ENCODE peak calls at places on chromosomes 3 and 15, in five cellular contexts. One of them, this sample, is unnamed.

GRCh38 chr15:87949214-87949933 is 307.2 kb downstream of the NTRK3 start:
- DNase-seq in GM20000: no peak
- DNase-seq in dorsolateral prefrontal cortex: no peak
- DNase-seq in B cell: no peak
- DNase-seq in fibroblast of the aortic adventitia: no peak
- DNase-seq in this sample: no peak

GRCh38 chr3:108099679-108100428 is 9.0 kb upstream of the CD47 start:
- DNase-seq in GM20000: no peak
- DNase-seq in dorsolateral prefrontal cortex: no peak
- DNase-seq in B cell: no peak
- DNase-seq in fibroblast of the aortic adventitia: no peak
- DNase-seq in this sample: no peak

GRCh38 chr3:5038243-5038642 is 59.0 kb downstream of the BHLHE40 start:
- DNase-seq in GM20000: no peak
- DNase-seq in dorsolateral prefrontal cortex: no peak
- DNase-seq in B cell: no peak
- DNase-seq in fibroblast of the aortic adventitia: no peak
- DNase-seq in this sample: no peak

GRCh38 chr3:33331414-33331813 is 54.2 kb downstream of the FBXL2 start:
- DNase-seq in GM20000: no peak
- DNase-seq in dorsolateral prefrontal cortex: no peak
- DNase-seq in B cell: no peak
- DNase-seq in fibroblast of the aortic adventitia: peak
- DNase-seq in this sample: no peak

GRCh38 chr15:98548172-98548971 is 100.0 kb upstream of the IGF1R start:
- DNase-seq in GM20000: no peak
- DNase-seq in dorsolateral prefrontal cortex: peak
- DNase-seq in B cell: no peak
- DNase-seq in fibroblast of the aortic adventitia: peak
- DNase-seq in this sample: peak

GRCh38 chr3:87309601-87310000 is 33.2 kb upstream of the POU1F1 start:
- DNase-seq in GM20000: no peak
- DNase-seq in dorsolateral prefrontal cortex: no peak
- DNase-seq in B cell: no peak
- DNase-seq in fibroblast of the aortic adventitia: no peak
- DNase-seq in this sample: no peak

GRCh38 chr3:65669163-65669875 is 369.4 kb downstream of the MAGI1 start:
- DNase-seq in GM20000: no peak
- DNase-seq in dorsolateral prefrontal cortex: no peak
- DNase-seq in B cell: no peak
- DNase-seq in fibroblast of the aortic adventitia: peak
- DNase-seq in this sample: no peak

GRCh38 chr3:52471371-52472238 is 16.2 kb downstream of the NISCH start:
- DNase-seq in GM20000: peak
- DNase-seq in dorsolateral prefrontal cortex: no peak
- DNase-seq in B cell: no peak
- DNase-seq in fibroblast of the aortic adventitia: peak
- DNase-seq in this sample: peak

GRCh38 chr15:48416301-48416700 is 85.1 kb downstream of the DUT start:
- DNase-seq in GM20000: peak
- DNase-seq in dorsolateral prefrontal cortex: no peak
- DNase-seq in B cell: no peak
- DNase-seq in fibroblast of the aortic adventitia: peak
- DNase-seq in this sample: no peak

GRCh38 chr3:125148016-125148812 is 64.3 kb downstream of the SLC12A8 start:
- DNase-seq in GM20000: no peak
- DNase-seq in dorsolateral prefrontal cortex: no peak
- DNase-seq in B cell: no peak
- DNase-seq in fibroblast of the aortic adventitia: peak
- DNase-seq in this sample: no peak

GRCh38 chr15:99424131-99424571 is 141.6 kb upstream of the MEF2A start:
- DNase-seq in GM20000: no peak
- DNase-seq in dorsolateral prefrontal cortex: no peak
- DNase-seq in B cell: no peak
- DNase-seq in fibroblast of the aortic adventitia: no peak
- DNase-seq in this sample: no peak

GRCh38 chr15:44426975-44427755 is at the start of gene CTDSPL2:
- DNase-seq in GM20000: peak
- DNase-seq in dorsolateral prefrontal cortex: peak
- DNase-seq in B cell: peak
- DNase-seq in fibroblast of the aortic adventitia: peak
- DNase-seq in this sample: peak

GRCh38 chr15:44427756-44428724 is 611 bp downstream of the CTDSPL2 start:
- DNase-seq in GM20000: no peak
- DNase-seq in dorsolateral prefrontal cortex: no peak
- DNase-seq in B cell: no peak
- DNase-seq in fibroblast of the aortic adventitia: peak
- DNase-seq in this sample: no peak
- TF ChIP-seq CTCF in GM20000: no peak
- TF ChIP-seq CTCF in dorsolateral prefrontal cortex: no peak
- TF ChIP-seq CTCF in B cell: no peak
- TF ChIP-seq CTCF in fibroblast of the aortic adventitia: peak
- TF ChIP-seq CTCF in this sample: peak

DNA sequence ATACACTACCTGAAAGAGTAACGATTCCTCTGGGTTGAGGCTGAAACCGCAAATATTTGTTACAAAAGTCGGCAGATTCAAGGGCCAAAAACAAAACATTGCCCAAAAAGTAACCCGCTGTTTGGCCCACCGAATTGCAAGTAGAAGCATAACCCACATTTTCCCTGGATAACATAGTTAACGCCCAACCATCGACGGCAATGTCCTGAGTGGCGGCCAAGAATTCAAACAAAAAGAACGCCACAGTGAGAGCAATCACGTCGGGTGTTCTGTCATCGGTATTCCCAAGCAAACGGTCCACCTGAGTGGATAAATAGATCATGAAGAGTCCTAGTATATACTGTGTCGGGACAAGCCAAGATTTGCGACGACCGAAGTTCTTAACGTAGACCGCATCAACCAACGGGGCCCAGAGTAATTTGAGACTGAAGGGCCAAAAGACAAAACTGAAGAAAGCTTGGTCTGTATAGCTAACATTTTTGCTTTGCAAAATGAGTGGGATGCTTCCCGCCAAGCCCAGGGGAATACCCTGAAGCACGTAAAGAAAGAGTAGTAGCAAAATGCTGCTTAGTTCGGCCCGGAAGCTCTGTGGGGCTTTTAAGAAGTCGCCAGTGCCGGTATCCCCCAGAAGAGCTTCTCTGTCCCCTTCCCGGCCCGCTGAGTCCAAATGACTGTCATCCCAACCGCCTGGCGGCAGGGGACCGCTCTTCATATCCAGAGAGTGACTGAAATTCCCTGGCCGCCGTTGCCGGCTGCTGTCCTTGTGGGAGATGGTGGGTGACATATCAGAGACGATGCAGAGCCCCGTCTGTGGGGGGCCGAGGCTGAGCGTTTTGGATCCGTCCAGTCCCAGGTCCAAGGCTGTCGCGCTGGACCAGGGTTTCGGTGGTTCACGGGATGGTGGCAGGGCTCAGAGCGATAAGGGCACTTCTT is 747 bp downstream of the SLC33A1 start:
- DNase-seq in GM20000: peak
- DNase-seq in dorsolateral prefrontal cortex: peak
- DNase-seq in B cell: peak
- DNase-seq in fibroblast of the aortic adventitia: peak
- DNase-seq in this sample: peak
- TF ChIP-seq CTCF in GM20000: no peak
- TF ChIP-seq CTCF in dorsolateral prefrontal cortex: no peak
- TF ChIP-seq CTCF in B cell: no peak
- TF ChIP-seq CTCF in fibroblast of the aortic adventitia: no peak
- TF ChIP-seq CTCF in this sample: peak

GRCh38 chr3:149251186-149251585 is 29.6 kb upstream of the CP start:
- DNase-seq in GM20000: no peak
- DNase-seq in dorsolateral prefrontal cortex: no peak
- DNase-seq in B cell: no peak
- DNase-seq in fibroblast of the aortic adventitia: no peak
- DNase-seq in this sample: no peak

GRCh38 chr3:149247025-149247710 is 25.5 kb upstream of the CP start:
- DNase-seq in GM20000: no peak
- DNase-seq in dorsolateral prefrontal cortex: no peak
- DNase-seq in B cell: no peak
- DNase-seq in fibroblast of the aortic adventitia: peak
- DNase-seq in this sample: no peak

GRCh38 chr3:149247929-149248691 is 26.5 kb upstream of the CP start:
- DNase-seq in GM20000: no peak
- DNase-seq in dorsolateral prefrontal cortex: no peak
- DNase-seq in B cell: no peak
- DNase-seq in fibroblast of the aortic adventitia: no peak
- DNase-seq in this sample: no peak

GRCh38 chr3:149243540-149243939 is 21.9 kb upstream of the CP start:
- DNase-seq in GM20000: no peak
- DNase-seq in dorsolateral prefrontal cortex: no peak
- DNase-seq in B cell: peak
- DNase-seq in fibroblast of the aortic adventitia: no peak
- DNase-seq in this sample: no peak

GRCh38 chr3:149245738-149246451 is 24.3 kb upstream of the CP start:
- DNase-seq in GM20000: peak
- DNase-seq in dorsolateral prefrontal cortex: no peak
- DNase-seq in B cell: no peak
- DNase-seq in fibroblast of the aortic adventitia: peak
- DNase-seq in this sample: no peak
- TF ChIP-seq CTCF in GM20000: no peak
- TF ChIP-seq CTCF in dorsolateral prefrontal cortex: no peak
- TF ChIP-seq CTCF in B cell: no peak
- TF ChIP-seq CTCF in fibroblast of the aortic adventitia: no peak
- TF ChIP-seq CTCF in this sample: no peak

GRCh38 chr15:86690566-86690965 is 610.9 kb downstream of the AGBL1 start:
- DNase-seq in GM20000: no peak
- DNase-seq in dorsolateral prefrontal cortex: no peak
- DNase-seq in B cell: no peak
- DNase-seq in fibroblast of the aortic adventitia: no peak
- DNase-seq in this sample: no peak

GRCh38 chr15:86685263-86685662 is 605.6 kb downstream of the AGBL1 start:
- DNase-seq in GM20000: no peak
- DNase-seq in dorsolateral prefrontal cortex: no peak
- DNase-seq in B cell: no peak
- DNase-seq in fibroblast of the aortic adventitia: no peak
- DNase-seq in this sample: no peak

GRCh38 chr15:86691091-86691490 is 611.4 kb downstream of the AGBL1 start:
- DNase-seq in GM20000: no peak
- DNase-seq in dorsolateral prefrontal cortex: no peak
- DNase-seq in B cell: no peak
- DNase-seq in fibroblast of the aortic adventitia: no peak
- DNase-seq in this sample: no peak
- TF ChIP-seq CTCF in GM20000: no peak
- TF ChIP-seq CTCF in dorsolateral prefrontal cortex: peak
- TF ChIP-seq CTCF in B cell: no peak
- TF ChIP-seq CTCF in fibroblast of the aortic adventitia: no peak
- TF ChIP-seq CTCF in this sample: peak

GRCh38 chr15:92056875-92057274 is 203.4 kb downstream of the SLCO3A1 start:
- DNase-seq in GM20000: no peak
- DNase-seq in dorsolateral prefrontal cortex: no peak
- DNase-seq in B cell: no peak
- DNase-seq in fibroblast of the aortic adventitia: no peak
- DNase-seq in this sample: no peak

GRCh38 chr15:92051726-92052125 is 198.2 kb downstream of the SLCO3A1 start:
- DNase-seq in GM20000: no peak
- DNase-seq in dorsolateral prefrontal cortex: no peak
- DNase-seq in B cell: no peak
- DNase-seq in fibroblast of the aortic adventitia: no peak
- DNase-seq in this sample: no peak

GRCh38 chr15:92050220-92050898 is 196.9 kb downstream of the SLCO3A1 start:
- DNase-seq in GM20000: no peak
- DNase-seq in dorsolateral prefrontal cortex: no peak
- DNase-seq in B cell: no peak
- DNase-seq in fibroblast of the aortic adventitia: no peak
- DNase-seq in this sample: no peak

GRCh38 chr15:92049290-92050008 is 195.9 kb downstream of the SLCO3A1 start:
- DNase-seq in GM20000: no peak
- DNase-seq in dorsolateral prefrontal cortex: no peak
- DNase-seq in B cell: no peak
- DNase-seq in fibroblast of the aortic adventitia: no peak
- DNase-seq in this sample: no peak

DNA sequence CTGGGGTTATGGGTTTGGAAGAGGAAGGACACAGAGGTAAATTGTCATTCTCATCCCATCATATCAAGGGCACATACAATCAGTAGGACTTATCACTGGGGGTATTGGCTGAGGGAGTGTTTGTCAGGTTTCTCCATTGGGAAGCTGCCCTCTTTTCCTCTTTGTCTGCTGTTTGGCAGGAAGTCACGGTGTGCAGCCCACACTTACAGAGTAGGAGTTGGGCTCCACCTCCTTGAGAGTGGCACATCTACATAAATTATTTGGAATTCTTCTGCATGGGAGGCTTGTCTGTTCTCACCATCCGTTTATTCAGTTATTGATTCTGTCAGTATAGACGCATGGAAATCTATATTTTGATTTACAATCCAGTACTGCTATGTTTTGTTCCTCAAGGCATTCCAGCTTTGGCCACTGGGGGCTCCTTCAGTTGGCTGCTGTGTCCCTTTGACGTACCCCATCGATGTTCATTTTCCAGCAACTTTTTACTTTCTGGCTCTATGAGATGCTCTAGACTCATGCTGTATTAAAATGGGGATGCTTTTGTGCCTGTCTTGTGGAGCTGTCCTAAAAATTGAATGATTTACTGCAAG is 200.3 kb downstream of the SLCO3A1 start:
- DNase-seq in GM20000: no peak
- DNase-seq in dorsolateral prefrontal cortex: no peak
- DNase-seq in B cell: no peak
- DNase-seq in fibroblast of the aortic adventitia: no peak
- DNase-seq in this sample: no peak
- TF ChIP-seq CTCF in GM20000: no peak
- TF ChIP-seq CTCF in dorsolateral prefrontal cortex: no peak
- TF ChIP-seq CTCF in B cell: no peak
- TF ChIP-seq CTCF in fibroblast of the aortic adventitia: peak
- TF ChIP-seq CTCF in this sample: peak

DNA sequence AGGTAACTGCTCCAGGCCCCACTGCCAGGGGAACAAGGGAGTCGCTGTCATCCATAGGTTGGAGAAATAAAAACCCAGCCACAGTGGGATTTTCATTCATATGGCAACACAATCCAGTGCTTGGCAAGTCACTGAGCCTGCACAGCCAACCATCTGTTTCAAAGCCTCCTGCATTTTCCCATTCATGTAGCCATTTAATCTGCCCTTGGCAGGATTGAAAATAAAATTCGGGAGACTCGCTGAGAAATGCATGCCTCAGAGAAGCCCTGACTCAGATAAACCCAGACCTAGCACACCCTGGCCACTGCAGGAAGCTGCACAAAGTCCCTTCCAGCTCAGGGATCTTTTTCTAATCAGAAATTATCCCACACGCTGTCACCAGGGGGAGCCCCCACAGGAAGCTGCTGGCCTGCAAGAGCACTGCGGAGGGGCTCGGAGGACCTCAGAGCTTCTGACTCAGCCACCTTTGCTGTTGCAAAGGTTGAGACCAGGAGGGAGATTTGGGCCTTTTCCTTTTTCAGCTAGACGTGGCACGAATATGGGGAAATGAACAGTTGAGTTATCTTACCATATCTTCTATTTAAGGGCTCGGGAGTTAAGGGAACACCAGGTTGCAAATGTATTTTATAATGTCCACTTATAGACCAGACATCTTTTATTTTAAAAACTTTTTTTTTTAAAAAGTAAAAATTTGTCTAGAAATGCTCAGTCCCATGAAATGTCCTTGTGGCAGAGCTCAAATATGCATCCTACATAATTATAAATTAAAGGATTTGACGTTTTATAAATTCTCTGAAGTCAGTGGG is 103.4 kb upstream of the VEPH1 start:
- DNase-seq in GM20000: peak
- DNase-seq in dorsolateral prefrontal cortex: no peak
- DNase-seq in B cell: peak
- DNase-seq in fibroblast of the aortic adventitia: peak
- DNase-seq in this sample: peak
- TF ChIP-seq CTCF in GM20000: peak
- TF ChIP-seq CTCF in dorsolateral prefrontal cortex: peak
- TF ChIP-seq CTCF in B cell: peak
- TF ChIP-seq CTCF in fibroblast of the aortic adventitia: peak
- TF ChIP-seq CTCF in this sample: peak

GRCh38 chr3:189921770-189922169 is 198.9 kb downstream of the P3H2 start:
- DNase-seq in GM20000: no peak
- DNase-seq in dorsolateral prefrontal cortex: no peak
- DNase-seq in B cell: no peak
- DNase-seq in fibroblast of the aortic adventitia: no peak
- DNase-seq in this sample: no peak
- TF ChIP-seq CTCF in GM20000: no peak
- TF ChIP-seq CTCF in dorsolateral prefrontal cortex: no peak
- TF ChIP-seq CTCF in B cell: no peak
- TF ChIP-seq CTCF in fibroblast of the aortic adventitia: no peak
- TF ChIP-seq CTCF in this sample: no peak

This sample was measured in neural crest cell.